ENCODE peak calls at places on chromosomes 5 and 9, in four cellular contexts. P is kidney, J is A549, K is AG09309. I is an unnamed sample.

GRCh38 chr9:84297162-84297821 is 43.3 kb downstream of the SLC28A3 start:
- DNase-seq in P (no peak), J (no peak), K (no peak), I (no peak)

GRCh38 chr5:123965626-123966025 is 453.6 kb downstream of the CSNK1G3 start:
- DNase-seq in P (no peak), J (no peak), K (no peak), I (no peak)

GRCh38 chr9:38092200-38092524 is 23.1 kb upstream of the SHB start:
- DNase-seq in P (no peak), J (no peak), K (no peak), I (no peak)

GRCh38 chr5:140181525-140181924 is 6.5 kb downstream of the CYSTM1 start:
- DNase-seq in P (peak), J (no peak), K (no peak), I (no peak)

GRCh38 chr9:73892371-73892770 is 604.8 kb upstream of the RORB start:
- DNase-seq in P (no peak), J (no peak), K (no peak), I (no peak)

GRCh38 chr5:154648706-154649105 is 106.5 kb upstream of the LARP1 start:
- DNase-seq in P (peak), J (no peak), K (no peak), I (peak)

GRCh38 chr9:98536542-98537173 is 172.1 kb downstream of the GABBR2 start:
- DNase-seq in P (no peak), J (no peak), K (no peak), I (no peak)

GRCh38 chr9:123003467-123003866 is 30.0 kb upstream of the GPR21 start:
- DNase-seq in P (no peak), J (no peak), K (no peak), I (no peak)

GRCh38 chr5:51387854-51388320 is 4.6 kb downstream of the ISL1 start:
- DNase-seq in P (no peak), J (no peak), K (no peak), I (no peak)

GRCh38 chr9:126621919-126622735 is 8.4 kb downstream of the LMX1B start:
- DNase-seq in P (no peak), J (no peak), K (no peak), I (no peak)

GRCh38 chr5:179307006-179307800 is 38.1 kb downstream of the ADAMTS2 start:
- DNase-seq in P (peak), J (no peak), K (no peak), I (peak)

GRCh38 chr9:76255781-76256455 is 138.3 kb downstream of the RFK start:
- DNase-seq in P (no peak), J (no peak), K (peak), I (no peak)

GRCh38 chr5:59583151-59583809 is 310.2 kb downstream of the PDE4D start:
- DNase-seq in P (no peak), J (no peak), K (no peak), I (no peak)

GRCh38 chr9:132099184-132099583 is 19.5 kb upstream of the MED27 start:
- DNase-seq in P (no peak), J (no peak), K (no peak), I (no peak)

GRCh38 chr9:124708633-124709032 is 62.5 kb downstream of the NR6A1 start:
- DNase-seq in P (no peak), J (no peak), K (no peak), I (no peak)

GRCh38 chr5:122180863-122181519 is 51.6 kb downstream of the ZNF474 start:
- DNase-seq in P (no peak), J (no peak), K (no peak), I (no peak)

GRCh38 chr9:137390553-137391410 is 32.2 kb downstream of the EXD3 start:
- DNase-seq in P (no peak), J (no peak), K (no peak), I (peak)

GRCh38 chr5:159310492-159310891 is 19.8 kb downstream of the IL12B start:
- DNase-seq in P (peak), J (no peak), K (no peak), I (no peak)

GRCh38 chr5:143979044-143979690 is 167.2 kb downstream of the HMHB1 start:
- DNase-seq in P (no peak), J (no peak), K (no peak), I (no peak)

GRCh38 chr5:1767524-1768282 is 31.9 kb downstream of the MRPL36 start:
- DNase-seq in P (peak), J (no peak), K (no peak), I (peak)

GRCh38 chr9:21506910-21507795 is 25.0 kb upstream of the IFNE start:
- DNase-seq in P (no peak), J (no peak), K (peak), I (no peak)

GRCh38 chr9:75036793-75037192 is 8.7 kb upstream of the CARNMT1 start:
- DNase-seq in P (no peak), J (no peak), K (no peak), I (no peak)

GRCh38 chr5:172417983-172418630 is 36.2 kb downstream of the SH3PXD2B start:
- DNase-seq in P (peak), J (no peak), K (peak), I (no peak)

GRCh38 chr5:147963948-147964693 is 57.8 kb upstream of the C5orf46 start:
- DNase-seq in P (no peak), J (no peak), K (no peak), I (no peak)

GRCh38 chr9:91930475-91930874 is 19.6 kb downstream of the ROR2 start:
- DNase-seq in P (no peak), J (no peak), K (no peak), I (no peak)

GRCh38 chr9:93112116-93112863 is 16.3 kb downstream of the CARD19 start:
- DNase-seq in P (peak), J (no peak), K (no peak), I (peak)

GRCh38 chr9:112848316-112849151 is 42.1 kb downstream of the SLC46A2 start:
- DNase-seq in P (no peak), J (no peak), K (no peak), I (no peak)

GRCh38 chr9:128124873-128125574 is 2.5 kb downstream of the PTGES2 start:
- DNase-seq in P (peak), J (peak), K (no peak), I (peak)

GRCh38 chr9:95507456-95508241 is 9.1 kb downstream of the PTCH1 start:
- DNase-seq in P (peak), J (peak), K (no peak), I (no peak)

GRCh38 chr5:43753069-43753468 is 150.1 kb downstream of the NNT start:
- DNase-seq in P (peak), J (no peak), K (no peak), I (no peak)
- TF ChIP-seq CTCF in P (no peak), J (no peak), K (no peak), I (no peak)

DNA sequence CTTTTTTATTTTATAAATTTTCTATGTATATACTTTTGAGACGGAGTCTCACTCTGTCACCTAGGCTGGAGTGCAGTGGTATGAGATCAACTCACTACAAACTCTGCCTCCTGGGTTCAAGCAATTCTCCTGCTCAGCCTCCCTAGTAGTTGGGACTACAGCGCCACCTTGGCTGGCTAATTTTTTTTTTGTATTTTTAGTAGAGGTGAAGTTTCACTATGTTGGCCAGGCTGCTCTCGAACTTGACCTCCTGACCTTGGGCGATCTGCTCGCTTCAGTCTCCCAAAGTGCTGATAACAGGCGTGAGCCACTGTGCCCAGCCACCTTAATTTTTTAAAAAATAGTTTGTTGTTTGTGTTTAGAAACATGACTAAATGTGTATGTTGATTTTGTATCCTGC is 76.6 kb downstream of the FBXO4 start:
- DNase-seq in P (no peak), J (no peak), K (no peak), I (no peak)
- TF ChIP-seq CTCF in P (no peak), J (no peak), K (no peak), I (no peak)

GRCh38 chr5:40774626-40775025 is 18.9 kb upstream of the TTC33 start:
- DNase-seq in P (no peak), J (no peak), K (no peak), I (no peak)
- TF ChIP-seq CTCF in P (no peak), J (peak), K (no peak), I (peak)

GRCh38 chr5:7811715-7812114 is 39.2 kb downstream of the CFAP90 start:
- DNase-seq in P (no peak), J (no peak), K (no peak), I (no peak)
- TF ChIP-seq CTCF in P (no peak), J (no peak), K (no peak), I (no peak)

DNA sequence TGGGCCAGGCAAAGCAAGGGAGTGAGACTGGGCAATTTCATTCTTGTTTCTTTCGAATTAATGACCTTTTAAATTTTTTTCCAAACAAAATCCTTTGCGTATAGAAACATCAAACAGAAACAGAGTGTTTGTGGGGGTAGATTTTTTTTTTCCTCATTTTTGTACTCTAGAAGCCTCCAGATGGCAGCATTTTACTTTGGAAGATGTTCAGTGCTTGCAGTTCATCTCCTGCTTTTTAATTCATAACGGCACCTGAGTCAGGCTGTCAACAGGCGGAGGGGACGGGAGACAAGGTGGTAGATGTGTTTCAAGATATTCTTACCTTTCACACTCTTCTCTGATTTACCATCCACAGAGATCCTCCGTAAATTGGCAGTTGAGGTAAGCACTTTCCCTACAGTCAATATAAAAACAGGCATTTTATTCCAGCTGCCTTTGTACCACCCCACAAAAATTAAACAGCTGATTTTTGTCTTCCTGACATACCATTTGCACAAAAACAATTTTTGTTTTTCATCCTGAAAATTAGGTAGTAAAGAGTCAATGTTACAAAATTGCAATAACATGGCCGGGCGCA is 99.5 kb upstream of the FBXL17 start:
- DNase-seq in P (no peak), J (no peak), K (peak), I (no peak)
- TF ChIP-seq CTCF in P (peak), J (peak), K (peak), I (peak)

I was measured in chondrocyte.